ENCODE peak calls at places on chromosomes 7 and 10, in five cellular contexts. U is A549; M is left cardiac atrium; Z is SK-N-SH; P is effector CD4-positive, alpha-beta T cell. X is an unnamed sample.
A peak's percentile ranks its signal among the peaks of the same experiment; 100 is the strongest.

GRCh38 chr10:49213211-49213610 is 25.0 kb upstream of the TMEM273 start:
- DNase-seq in U (no peak), M (no peak), Z (no peak), P (no peak), X (no peak)

GRCh38 chr7:16421333-16422099 is at the start of gene CRPPA:
- DNase-seq in U (no peak), M (peak; percentile 52), Z (peak; percentile 79), P (peak; percentile 11), X (peak; percentile 55)

GRCh38 chr7:116177009-116177408 is 33.3 kb upstream of the TES start:
- DNase-seq in U (no peak), M (no peak), Z (no peak), P (no peak), X (peak; percentile 95)

GRCh38 chr7:47792521-47793121 is 155.6 kb downstream of the PKD1L1 start:
- DNase-seq in U (no peak), M (no peak), Z (no peak), P (no peak), X (peak; percentile 79)

GRCh38 chr7:32762894-32763293 is 128.7 kb downstream of the KBTBD2 start:
- DNase-seq in U (no peak), M (no peak), Z (no peak), P (no peak), X (no peak)

GRCh38 chr10:70827358-70827757 is 11.6 kb downstream of the SGPL1 start:
- DNase-seq in U (no peak), M (no peak), Z (no peak), P (no peak), X (no peak)

GRCh38 chr10:117373848-117374505 is 1.3 kb downstream of the PDZD8 start:
- DNase-seq in U (peak; percentile 33), M (peak; percentile 60), Z (peak; percentile 47), P (peak; percentile 16), X (peak; percentile 54)

GRCh38 chr10:70915206-70915605 is 26.8 kb upstream of the PCBD1 start:
- DNase-seq in U (no peak), M (peak; percentile 11), Z (no peak), P (no peak), X (no peak)

GRCh38 chr10:60541461-60541860 is 151.8 kb upstream of the ANK3 start:
- DNase-seq in U (no peak), M (no peak), Z (no peak), P (no peak), X (no peak)

GRCh38 chr7:80183900-80184685 is 49.5 kb downstream of the GNAI1 start:
- DNase-seq in U (no peak), M (no peak), Z (no peak), P (no peak), X (peak; percentile 34)

GRCh38 chr7:74518041-74518440 is 64.3 kb downstream of the GTF2IRD1 start:
- DNase-seq in U (no peak), M (no peak), Z (no peak), P (no peak), X (no peak)

GRCh38 chr10:79502561-79503309 is 9.6 kb upstream of the EIF5AL1 start:
- DNase-seq in U (no peak), M (no peak), Z (peak; percentile 52), P (no peak), X (peak; percentile 21)

GRCh38 chr10:12221323-12222298 is 25.6 kb downstream of the CDC123 start:
- DNase-seq in U (peak; percentile 12), M (no peak), Z (no peak), P (no peak), X (peak; percentile 20)

GRCh38 chr7:78530351-78530750 is 731.8 kb downstream of the PHTF2 start:
- DNase-seq in U (no peak), M (no peak), Z (no peak), P (no peak), X (peak; percentile 45)

GRCh38 chr10:59006511-59007306 is 169.7 kb upstream of the PHYHIPL start:
- DNase-seq in U (peak; percentile 63), M (no peak), Z (no peak), P (no peak), X (peak; percentile 89)

GRCh38 chr7:27149817-27150567 is 2.4 kb downstream of the HOXA3 start:
- DNase-seq in U (no peak), M (no peak), Z (no peak), P (no peak), X (no peak)

GRCh38 chr10:13139671-13140070 is 21.7 kb upstream of the MCM10 start:
- DNase-seq in U (no peak), M (no peak), Z (no peak), P (no peak), X (no peak)

GRCh38 chr7:155947051-155947450 is 134.8 kb upstream of the SHH start:
- DNase-seq in U (no peak), M (no peak), Z (no peak), P (no peak), X (peak; percentile 26)

GRCh38 chr10:121135512-121135911 is 284.4 kb downstream of the WDR11 start:
- DNase-seq in U (no peak), M (no peak), Z (no peak), P (no peak), X (no peak)

X was measured in choroid plexus epithelial cell.